ENCODE peak calls at places on chromosomes 5 and 9, in four cellular contexts. One of them, this sample, is unnamed.

GRCh38 chr5:127934791-127935256 is 148.7 kb upstream of the SLC12A2 start:
- DNase-seq in KBM-7: no peak
- DNase-seq in RKO: no peak
- DNase-seq in EL: peak
- DNase-seq in this sample: peak

GRCh38 chr9:14687042-14687719 is 6.1 kb downstream of the ZDHHC21 start:
- DNase-seq in KBM-7: no peak
- DNase-seq in RKO: peak
- DNase-seq in EL: peak
- DNase-seq in this sample: no peak

GRCh38 chr5:170117736-170118135 is 12.0 kb downstream of the FOXI1 start:
- DNase-seq in KBM-7: no peak
- DNase-seq in RKO: no peak
- DNase-seq in EL: no peak
- DNase-seq in this sample: no peak

GRCh38 chr9:117672397-117672796 is 31.8 kb upstream of the TLR4 start:
- DNase-seq in KBM-7: no peak
- DNase-seq in RKO: no peak
- DNase-seq in EL: peak
- DNase-seq in this sample: no peak

GRCh38 chr5:33892419-33893151 is 795 bp upstream of the ADAMTS12 start:
- DNase-seq in KBM-7: no peak
- DNase-seq in RKO: no peak
- DNase-seq in EL: peak
- DNase-seq in this sample: no peak

GRCh38 chr5:93602261-93603149 is 19.5 kb downstream of the NR2F1 start:
- DNase-seq in KBM-7: no peak
- DNase-seq in RKO: no peak
- DNase-seq in EL: no peak
- DNase-seq in this sample: peak

GRCh38 chr9:137406085-137406773 is 16.7 kb downstream of the EXD3 start:
- DNase-seq in KBM-7: no peak
- DNase-seq in RKO: no peak
- DNase-seq in EL: no peak
- DNase-seq in this sample: no peak

GRCh38 chr5:142869883-142870282 is 99.7 kb downstream of the ARHGAP26 start:
- DNase-seq in KBM-7: no peak
- DNase-seq in RKO: no peak
- DNase-seq in EL: no peak
- DNase-seq in this sample: peak

GRCh38 chr5:2382776-2383677 is 368.4 kb downstream of the IRX2 start:
- DNase-seq in KBM-7: no peak
- DNase-seq in RKO: no peak
- DNase-seq in EL: no peak
- DNase-seq in this sample: no peak

GRCh38 chr9:121082075-121082474 is 7.3 kb downstream of the CNTRL start:
- DNase-seq in KBM-7: peak
- DNase-seq in RKO: no peak
- DNase-seq in EL: no peak
- DNase-seq in this sample: no peak

GRCh38 chr9:114583371-114583770 is 4.2 kb upstream of the ATP6V1G1 start:
- DNase-seq in KBM-7: no peak
- DNase-seq in RKO: no peak
- DNase-seq in EL: no peak
- DNase-seq in this sample: no peak

GRCh38 chr5:133611357-133612020 is 852 bp downstream of the FSTL4 start:
- DNase-seq in KBM-7: no peak
- DNase-seq in RKO: no peak
- DNase-seq in EL: no peak
- DNase-seq in this sample: peak

GRCh38 chr9:124295097-124295794 is 37.5 kb downstream of the NEK6 start:
- DNase-seq in KBM-7: peak
- DNase-seq in RKO: no peak
- DNase-seq in EL: no peak
- DNase-seq in this sample: no peak

GRCh38 chr9:113906411-113907110 is 30.5 kb downstream of the ZNF618 start:
- DNase-seq in KBM-7: no peak
- DNase-seq in RKO: no peak
- DNase-seq in EL: no peak
- DNase-seq in this sample: no peak

GRCh38 chr5:151345808-151346478 is 1.4 kb downstream of the SLC36A2 start:
- DNase-seq in KBM-7: no peak
- DNase-seq in RKO: peak
- DNase-seq in EL: peak
- DNase-seq in this sample: no peak

GRCh38 chr5:160511280-160511929 is 89.8 kb downstream of the PTTG1 start:
- DNase-seq in KBM-7: no peak
- DNase-seq in RKO: no peak
- DNase-seq in EL: no peak
- DNase-seq in this sample: peak

GRCh38 chr9:116062206-116062550 is 91.4 kb upstream of the PAPPA start:
- DNase-seq in KBM-7: no peak
- DNase-seq in RKO: no peak
- DNase-seq in EL: no peak
- DNase-seq in this sample: no peak

GRCh38 chr5:131413605-131414559 is 150.0 kb downstream of the CDC42SE2 start:
- DNase-seq in KBM-7: peak
- DNase-seq in RKO: no peak
- DNase-seq in EL: no peak
- DNase-seq in this sample: no peak

GRCh38 chr5:61455179-61456006 is 123.3 kb downstream of the ZSWIM6 start:
- DNase-seq in KBM-7: no peak
- DNase-seq in RKO: no peak
- DNase-seq in EL: no peak
- DNase-seq in this sample: no peak

GRCh38 chr5:3104446-3105047 is 353.1 kb upstream of the IRX2 start:
- DNase-seq in KBM-7: no peak
- DNase-seq in RKO: no peak
- DNase-seq in EL: no peak
- DNase-seq in this sample: no peak

GRCh38 chr5:142894749-142895148 is 124.6 kb downstream of the ARHGAP26 start:
- DNase-seq in KBM-7: no peak
- DNase-seq in RKO: no peak
- DNase-seq in EL: peak
- DNase-seq in this sample: no peak

GRCh38 chr5:38598296-38598993 is 42.0 kb upstream of the LIFR start:
- DNase-seq in KBM-7: no peak
- DNase-seq in RKO: no peak
- DNase-seq in EL: no peak
- DNase-seq in this sample: no peak

GRCh38 chr5:79436224-79436623 is 77.7 kb downstream of the HOMER1 start:
- DNase-seq in KBM-7: no peak
- DNase-seq in RKO: peak
- DNase-seq in EL: peak
- DNase-seq in this sample: no peak

GRCh38 chr5:143870871-143871632 is 59.1 kb downstream of the HMHB1 start:
- DNase-seq in KBM-7: no peak
- DNase-seq in RKO: no peak
- DNase-seq in EL: peak
- DNase-seq in this sample: no peak

GRCh38 chr9:85645909-85646627 is 95.7 kb downstream of the AGTPBP1 start:
- DNase-seq in KBM-7: no peak
- DNase-seq in RKO: no peak
- DNase-seq in EL: no peak
- DNase-seq in this sample: no peak

GRCh38 chr5:14983666-14984441 is 112.3 kb upstream of the ANKH start:
- DNase-seq in KBM-7: peak
- DNase-seq in RKO: no peak
- DNase-seq in EL: no peak
- DNase-seq in this sample: no peak

GRCh38 chr9:131677445-131678180 is 62.3 kb downstream of the RAPGEF1 start:
- DNase-seq in KBM-7: peak
- DNase-seq in RKO: no peak
- DNase-seq in EL: peak
- DNase-seq in this sample: peak

GRCh38 chr9:137971477-137972138 is 94.0 kb downstream of the CACNA1B start:
- DNase-seq in KBM-7: no peak
- DNase-seq in RKO: no peak
- DNase-seq in EL: no peak
- DNase-seq in this sample: no peak

GRCh38 chr5:136639616-136640015 is 274.3 kb upstream of the TRPC7 start:
- DNase-seq in KBM-7: no peak
- DNase-seq in RKO: no peak
- DNase-seq in EL: no peak
- DNase-seq in this sample: no peak

GRCh38 chr9:105245720-105246161 is 1.3 kb downstream of the SLC44A1 start:
- DNase-seq in KBM-7: no peak
- DNase-seq in RKO: no peak
- DNase-seq in EL: no peak
- DNase-seq in this sample: peak

GRCh38 chr5:93632327-93632726 is 49.3 kb downstream of the NR2F1 start:
- DNase-seq in KBM-7: no peak
- DNase-seq in RKO: no peak
- DNase-seq in EL: no peak
- DNase-seq in this sample: no peak